ENCODE peak calls at places on chromosomes 12 and 14, in five cellular contexts. M, A, K, D and F are unnamed samples. For H3K4me1, the result is how much of the 10 kb centered on the place peaks cover.

GRCh38 chr14:54447231-54447692 is 6.1 kb upstream of the CNIH1 start:
- DNase-seq in M (peak), A (no peak), K (no peak), D (peak), F (peak)

GRCh38 chr12:99915251-99916082 is 69.3 kb downstream of the ANKS1B start:
- DNase-seq in M (no peak), A (no peak), K (peak), D (peak), F (peak)

GRCh38 chr12:104220931-104221330 is 5.4 kb downstream of the TXNRD1 start:
- DNase-seq in M (no peak), A (no peak), K (no peak), D (no peak), F (no peak)

GRCh38 chr12:52018448-52019122 is 11.8 kb downstream of the TAMALIN start:
- DNase-seq in M (no peak), A (no peak), K (no peak), D (no peak), F (no peak)

GRCh38 chr12:116520801-116521471 is 38.2 kb upstream of the MAP1LC3B2 start:
- DNase-seq in M (peak), A (no peak), K (peak), D (peak), F (peak)

GRCh38 chr14:78157855-78158436 is 12.2 kb upstream of the NRXN3 start:
- DNase-seq in M (no peak), A (no peak), K (peak), D (peak), F (peak)

GRCh38 chr12:30896461-30896860 is 30.1 kb upstream of the TSPAN11 start:
- DNase-seq in M (no peak), A (no peak), K (peak), D (peak), F (peak)

GRCh38 chr12:44488180-44488579 is 387.9 kb downstream of the NELL2 start:
- DNase-seq in M (no peak), A (no peak), K (no peak), D (no peak), F (no peak)

GRCh38 chr12:113077057-113077858 is 20.7 kb downstream of the DTX1 start:
- DNase-seq in M (no peak), A (no peak), K (no peak), D (no peak), F (no peak)

GRCh38 chr14:76829650-76830421 is 3.6 kb downstream of the LRRC74A start:
- DNase-seq in M (peak), A (no peak), K (no peak), D (no peak), F (no peak)

GRCh38 chr12:76413121-76413520 is 64.9 kb upstream of the BBS10 start:
- DNase-seq in M (peak), A (no peak), K (no peak), D (no peak), F (no peak)

GRCh38 chr12:46446645-46447044 is 74.1 kb upstream of the SLC38A2 start:
- DNase-seq in M (no peak), A (no peak), K (no peak), D (no peak), F (no peak)

GRCh38 chr14:91338369-91338768 is 79.3 kb downstream of the CCDC88C start:
- DNase-seq in M (no peak), A (no peak), K (no peak), D (no peak), F (no peak)

GRCh38 chr12:47652491-47653234 is 53.2 kb downstream of the RPAP3 start:
- DNase-seq in M (no peak), A (no peak), K (no peak), D (no peak), F (no peak)

GRCh38 chr14:104393898-104394605 is 185.5 kb upstream of the C14orf180 start:
- DNase-seq in M (no peak), A (no peak), K (no peak), D (no peak), F (no peak)

GRCh38 chr12:56634242-56634836 is 4.2 kb upstream of the BAZ2A start:
- DNase-seq in M (peak), A (no peak), K (no peak), D (no peak), F (peak)

GRCh38 chr14:32607399-32607798 is 278.3 kb downstream of the AKAP6 start:
- DNase-seq in M (no peak), A (no peak), K (peak), D (no peak), F (no peak)

GRCh38 chr12:10705655-10706054 is 17.5 kb downstream of the YBX3 start:
- DNase-seq in M (no peak), A (no peak), K (peak), D (peak), F (peak)

GRCh38 chr12:33566403-33566802 is 126.8 kb upstream of the SYT10 start:
- DNase-seq in M (no peak), A (no peak), K (no peak), D (no peak), F (no peak)

GRCh38 chr12:51183816-51184215 is 10.9 kb upstream of the TFCP2 start:
- DNase-seq in M (peak), A (no peak), K (peak), D (peak), F (peak)

GRCh38 chr12:80041691-80042090 is 57.6 kb upstream of the OTOGL start:
- DNase-seq in M (peak), A (no peak), K (peak), D (peak), F (peak)

GRCh38 chr12:54182981-54183380 is 5.8 kb downstream of the SMUG1 start:
- DNase-seq in M (no peak), A (no peak), K (no peak), D (no peak), F (no peak)

GRCh38 chr14:34797747-34798583 is 77.2 kb downstream of the BAZ1A start:
- DNase-seq in M (no peak), A (no peak), K (no peak), D (no peak), F (no peak)

GRCh38 chr12:96892104-96892503 is 15.0 kb upstream of the NEDD1 start:
- DNase-seq in M (peak), A (no peak), K (no peak), D (no peak), F (no peak)

GRCh38 chr12:80321653-80322052 is 122.4 kb upstream of the PTPRQ start:
- DNase-seq in M (peak), A (no peak), K (peak), D (peak), F (peak)

GRCh38 chr12:24198936-24199644 is 249.6 kb upstream of the SOX5 start:
- DNase-seq in M (no peak), A (peak), K (peak), D (no peak), F (no peak)

GRCh38 chr12:128606538-128606937 is 217.2 kb downstream of the SLC15A4 start:
- DNase-seq in M (no peak), A (no peak), K (no peak), D (no peak), F (no peak)

GRCh38 chr12:111775205-111776193 is 8.8 kb downstream of the ALDH2 start:
- DNase-seq in M (peak), A (peak), K (peak), D (peak), F (peak)

GRCh38 chr14:68526420-68527105 is 266.3 kb downstream of the ZFP36L1 start:
- DNase-seq in M (no peak), A (no peak), K (peak), D (no peak), F (no peak)

GRCh38 chr14:35814371-35815005 is 5.4 kb upstream of the RALGAPA1 start:
- DNase-seq in M (peak), A (no peak), K (peak), D (peak), F (peak)

GRCh38 chr14:24334431-24335271 is at the start of gene ADCY4:
- DNase-seq in M (no peak), A (no peak), K (no peak), D (no peak), F (peak)
- H3K4me3 ChIP-seq in M (no peak), A (peak), K (peak), D (peak), F (peak)

DNA sequence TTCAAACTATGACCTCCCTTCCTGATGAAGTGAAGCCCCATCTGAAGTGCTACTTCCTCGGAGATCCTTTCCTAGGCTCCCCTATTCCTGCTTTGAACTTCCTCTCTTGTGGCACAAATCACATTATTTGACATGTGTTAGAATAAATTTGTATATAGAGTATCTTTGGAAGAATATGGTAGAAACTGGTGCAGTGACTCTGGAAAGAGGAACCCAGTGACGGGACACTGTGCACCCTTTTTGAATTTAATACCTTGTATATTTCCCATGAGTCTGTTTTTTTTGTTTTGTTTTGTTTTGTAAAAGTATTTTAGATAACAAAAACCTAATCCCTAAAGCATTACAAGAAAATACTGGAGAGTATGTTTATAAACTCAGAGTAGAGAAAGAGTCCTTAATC is 66.3 kb upstream of the SRSF5 start:
- DNase-seq in M (no peak), A (no peak), K (no peak), D (no peak), F (no peak)
- H3K4me1 ChIP-seq in M (under half), A (half or more), K (under half), D (under half), F (under half)

DNA sequence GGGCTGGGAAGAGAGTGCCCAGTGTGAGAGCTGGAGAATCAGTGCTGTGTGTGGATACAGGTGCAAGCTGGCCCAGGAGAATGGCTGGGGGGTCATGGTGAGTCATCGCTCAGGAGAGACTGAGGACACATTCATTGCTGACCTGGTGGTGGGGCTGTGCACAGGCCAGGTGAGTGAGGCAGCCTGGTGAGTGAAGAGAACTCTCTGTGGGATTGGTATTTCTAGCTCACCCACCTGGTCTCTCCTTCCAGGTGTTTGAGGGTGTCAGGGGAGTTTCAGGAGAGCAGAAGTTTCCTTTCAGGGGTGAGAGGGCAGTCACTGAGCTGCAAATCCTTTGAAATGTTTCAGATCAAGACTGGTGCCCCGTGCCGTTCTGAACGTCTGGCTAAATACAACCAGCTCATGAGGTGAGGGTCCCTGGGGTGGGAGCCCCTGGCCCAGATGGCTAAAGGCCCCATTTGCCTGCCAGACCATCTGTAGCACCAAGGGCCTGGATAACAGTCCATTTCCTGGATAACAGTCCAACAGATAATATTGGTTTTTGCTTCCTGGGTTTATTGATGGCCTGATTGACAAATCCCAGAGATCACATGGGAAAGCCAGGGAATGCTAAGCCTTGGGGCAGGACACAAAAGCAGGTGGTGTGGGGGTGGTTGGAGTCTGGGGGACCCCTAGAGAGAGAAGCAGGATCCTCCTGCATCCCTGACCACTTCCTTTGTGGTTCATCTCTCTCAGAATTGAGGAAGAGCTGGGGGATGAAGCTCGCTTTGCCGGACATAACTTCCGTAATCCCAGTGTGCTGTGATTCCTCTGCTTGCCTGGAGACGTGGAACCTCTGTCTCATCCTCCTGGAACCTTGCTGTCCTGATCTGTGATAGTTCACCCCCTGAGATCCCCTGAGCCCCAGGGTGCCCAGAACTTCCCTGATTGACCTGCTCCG is 5.5 kb upstream of the ATN1 start:
- DNase-seq in M (peak), A (no peak), K (no peak), D (no peak), F (no peak)
- H3K9ac ChIP-seq in M (no peak), A (peak), K (no peak), D (no peak), F (peak)

DNA sequence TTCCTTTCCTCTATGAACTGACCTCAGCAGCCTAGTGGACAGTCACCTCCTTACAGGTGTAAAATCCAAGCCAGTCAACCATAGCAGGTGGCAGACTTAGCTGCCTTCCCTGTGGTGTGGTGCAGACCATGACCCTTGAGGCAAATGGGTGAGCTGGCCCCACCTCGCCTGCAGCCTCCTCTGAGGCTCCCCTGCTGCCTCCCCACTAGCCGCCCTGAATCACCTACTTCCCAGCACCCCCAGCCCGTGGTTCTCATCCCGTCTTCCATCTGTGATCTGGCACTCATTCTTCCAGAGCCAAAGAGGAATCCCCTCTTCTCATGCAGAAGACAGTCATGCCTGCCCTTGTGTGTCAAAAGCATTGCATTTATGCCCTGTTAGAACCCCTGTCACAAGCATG is 34.4 kb upstream of the TSPAN9 start:
- DNase-seq in M (no peak), A (no peak), K (no peak), D (no peak), F (no peak)
- H3K4me3 ChIP-seq in M (no peak), A (no peak), K (no peak), D (no peak), F (no peak)

GRCh38 chr12:40238221-40238902 is 13.6 kb downstream of the LRRK2 start:
- DNase-seq in M (peak), A (no peak), K (no peak), D (no peak), F (peak)

GRCh38 chr12:40236357-40236850 is 11.6 kb downstream of the LRRK2 start:
- DNase-seq in M (no peak), A (no peak), K (no peak), D (no peak), F (no peak)

GRCh38 chr12:40229690-40230651 is 5.2 kb downstream of the LRRK2 start:
- DNase-seq in M (no peak), A (no peak), K (no peak), D (no peak), F (no peak)

GRCh38 chr12:40232602-40233001 is 7.8 kb downstream of the LRRK2 start:
- DNase-seq in M (no peak), A (no peak), K (no peak), D (no peak), F (no peak)

GRCh38 chr12:40233741-40234367 is 9.1 kb downstream of the LRRK2 start:
- DNase-seq in M (no peak), A (no peak), K (no peak), D (no peak), F (no peak)
- H3K4me1 ChIP-seq in M (under half), A (under half), K (under half), D (under half), F (under half)

GRCh38 chr12:9619411-9620179 is 11.9 kb upstream of the KLRB1 start:
- DNase-seq in M (no peak), A (no peak), K (no peak), D (no peak), F (no peak)
- H3K9ac ChIP-seq in M (no peak), A (no peak), K (no peak), D (no peak), F (no peak)

GRCh38 chr12:108637631-108638030 is 3.9 kb upstream of the SELPLG start:
- DNase-seq in M (no peak), A (no peak), K (no peak), D (no peak), F (no peak)
- H3K4me3 ChIP-seq in M (no peak), A (peak), K (no peak), D (no peak), F (no peak)

GRCh38 chr12:49664591-49665146 is 41.3 kb downstream of the PRPF40B start:
- DNase-seq in M (no peak), A (no peak), K (no peak), D (no peak), F (no peak)
- H3K4me1 ChIP-seq in M (under half), A (half or more), K (under half), D (under half), F (under half)

GRCh38 chr12:14663002-14663401 is 33.4 kb downstream of the GUCY2C start:
- DNase-seq in M (no peak), A (no peak), K (no peak), D (no peak), F (no peak)

GRCh38 chr12:14664434-14665023 is 31.9 kb downstream of the GUCY2C start:
- DNase-seq in M (peak), A (no peak), K (peak), D (peak), F (peak)

GRCh38 chr12:14668591-14668990 is 27.8 kb downstream of the GUCY2C start:
- DNase-seq in M (no peak), A (no peak), K (no peak), D (no peak), F (no peak)

GRCh38 chr12:14665354-14666348 is 30.7 kb downstream of the GUCY2C start:
- DNase-seq in M (no peak), A (no peak), K (no peak), D (no peak), F (no peak)
- H3K9ac ChIP-seq in M (no peak), A (no peak), K (no peak), D (no peak), F (no peak)